ENCODE peak calls at places on chromosomes 2 and 18, in five cellular contexts. T is A549, J is left ventricle myocardium inferior, N is body of pancreas, X is PC-3. Z is an unnamed sample.

GRCh38 chr2:217249490-217250451 is 389.9 kb upstream of the TNP1 start:
- DNase-seq in T (no peak), J (no peak), N (peak; percentile 12), X (no peak), Z (no peak)

GRCh38 chr2:152247337-152247695 is 71.8 kb upstream of the STAM2 start:
- DNase-seq in T (no peak), J (no peak), N (no peak), X (peak; percentile 85), Z (peak; percentile 52)

GRCh38 chr2:202007015-202008011 is 26.3 kb upstream of the FZD7 start:
- DNase-seq in T (no peak), J (peak; percentile 46), N (no peak), X (no peak), Z (no peak)

GRCh38 chr2:19356545-19357382 is 1.7 kb downstream of the OSR1 start:
- DNase-seq in T (no peak), J (no peak), N (no peak), X (no peak), Z (no peak)

GRCh38 chr2:217742276-217742675 is 260.5 kb downstream of the TNS1 start:
- DNase-seq in T (no peak), J (no peak), N (no peak), X (peak; percentile 49), Z (no peak)

GRCh38 chr2:47119001-47119400 is 36.1 kb downstream of the STPG4 start:
- DNase-seq in T (no peak), J (no peak), N (no peak), X (peak; percentile 78), Z (peak; percentile 80)

GRCh38 chr2:135773319-135773718 is 31.7 kb downstream of the UBXN4 start:
- DNase-seq in T (no peak), J (no peak), N (no peak), X (no peak), Z (no peak)

GRCh38 chr18:55780591-55781071 is 192.6 kb upstream of the TCF4 start:
- DNase-seq in T (no peak), J (no peak), N (no peak), X (no peak), Z (peak; percentile 52)

DNA sequence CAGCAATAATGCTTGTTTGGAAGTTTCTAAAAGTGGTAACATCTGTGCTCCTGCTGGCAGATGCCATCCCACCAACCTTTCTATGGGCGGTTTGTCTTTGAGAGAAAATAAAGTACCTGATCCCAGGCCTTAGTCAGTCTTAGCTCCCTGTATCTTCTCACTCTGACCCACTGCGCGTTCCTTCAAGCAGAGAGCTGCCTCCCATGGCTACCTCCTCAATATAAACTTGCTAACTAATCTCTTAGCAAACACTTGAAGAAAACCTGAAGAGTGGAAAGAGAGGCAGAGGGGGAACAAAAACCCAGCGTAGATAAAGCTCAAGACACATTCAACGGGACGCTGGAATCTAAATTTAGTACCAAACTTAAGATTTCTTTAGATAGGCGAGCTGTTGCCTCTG is 17.6 kb downstream of the ZEB2 start:
- DNase-seq in T (no peak), J (no peak), N (no peak), X (no peak), Z (no peak)
- H3K4me1 ChIP-seq in T (peaks cover 4% of the 10 kb centered on the region), J (peaks cover 67% of the 10 kb centered on the region), N (peaks cover 3% of the 10 kb centered on the region), X (peaks cover 8% of the 10 kb centered on the region), Z (peaks cover under 1% of the 10 kb centered on the region)

GRCh38 chr2:174587607-174588006 is 10.0 kb downstream of the WIPF1 start:
- DNase-seq in T (no peak), J (no peak), N (no peak), X (no peak), Z (no peak)

GRCh38 chr2:174586418-174586817 is 11.2 kb downstream of the WIPF1 start:
- DNase-seq in T (no peak), J (no peak), N (no peak), X (no peak), Z (no peak)

GRCh38 chr2:174585657-174586056 is 11.9 kb downstream of the WIPF1 start:
- DNase-seq in T (no peak), J (no peak), N (no peak), X (no peak), Z (no peak)

GRCh38 chr2:174588463-174588862 is 9.1 kb downstream of the WIPF1 start:
- DNase-seq in T (no peak), J (no peak), N (no peak), X (no peak), Z (no peak)

DNA sequence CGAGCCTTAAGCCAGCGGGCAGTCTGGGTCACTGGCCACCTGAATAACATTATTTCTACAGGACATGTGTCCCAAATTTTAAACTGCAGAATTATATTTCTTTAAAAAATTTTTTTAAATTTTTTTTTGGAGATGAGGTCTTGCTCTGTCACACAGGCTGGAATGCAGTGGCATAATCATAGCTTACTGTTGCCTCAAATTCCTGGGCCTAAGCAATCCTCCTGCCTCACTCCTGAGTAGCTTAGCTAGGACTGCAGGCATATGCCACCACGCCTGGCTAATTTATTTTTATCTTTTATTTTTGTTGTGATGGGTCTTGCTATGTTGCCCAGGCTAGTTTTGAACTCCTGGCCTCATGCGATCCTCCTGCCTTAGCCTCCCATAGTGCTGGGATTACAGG is 10.7 kb downstream of the WIPF1 start:
- DNase-seq in T (no peak), J (no peak), N (no peak), X (no peak), Z (no peak)
- H3K4me1 ChIP-seq in T (peaks cover 9% of the 10 kb centered on the region), J (peaks cover 16% of the 10 kb centered on the region), N (peaks cover 13% of the 10 kb centered on the region), X (peaks cover 10% of the 10 kb centered on the region), Z (no peaks in the 10 kb centered on the region)

GRCh38 chr2:227383687-227384086 is 4.1 kb downstream of the SCYGR1 start:
- DNase-seq in T (no peak), J (no peak), N (no peak), X (no peak), Z (no peak)

GRCh38 chr2:227376911-227377396 is 2.2 kb downstream of the TM4SF20 start:
- DNase-seq in T (no peak), J (no peak), N (peak; percentile 15), X (no peak), Z (no peak)

GRCh38 chr2:227377461-227378351 is 1.4 kb downstream of the TM4SF20 start:
- DNase-seq in T (no peak), J (no peak), N (no peak), X (no peak), Z (no peak)

GRCh38 chr2:227378371-227378782 is 729 bp downstream of the TM4SF20 start:
- DNase-seq in T (peak; percentile 46), J (no peak), N (no peak), X (no peak), Z (no peak)

DNA sequence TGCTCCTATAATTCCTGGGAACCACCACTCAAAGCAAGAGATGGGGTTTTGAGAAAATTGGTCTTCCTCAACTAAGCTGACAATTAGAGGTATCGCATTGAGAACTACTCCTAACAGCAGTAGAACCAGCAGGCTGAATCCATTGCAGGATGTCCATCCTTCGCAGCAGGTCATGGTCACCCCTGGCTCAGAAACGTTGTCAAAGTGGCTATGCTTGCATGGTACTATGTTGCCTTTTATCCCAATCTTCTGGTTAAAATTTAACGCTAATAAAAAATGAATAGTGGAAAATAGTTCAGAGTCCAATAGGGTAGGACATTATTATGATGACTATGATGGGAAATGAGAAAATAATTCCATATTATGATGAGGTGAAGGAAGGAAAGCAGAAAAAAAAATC is at the start of gene TM4SF20:
- DNase-seq in T (no peak), J (no peak), N (no peak), X (no peak), Z (no peak)
- H3K4me1 ChIP-seq in T (peaks cover 55% of the 10 kb centered on the region), J (no peaks in the 10 kb centered on the region), N (no peaks in the 10 kb centered on the region), X (no peaks in the 10 kb centered on the region), Z (no peaks in the 10 kb centered on the region)

GRCh38 chr2:36178384-36178783 is 177.2 kb upstream of the CRIM1 start:
- DNase-seq in T (no peak), J (no peak), N (no peak), X (no peak), Z (peak; percentile 48)
- H3K4me1 ChIP-seq in T (no peaks in the 10 kb centered on the region), J (no peaks in the 10 kb centered on the region), N (peaks cover 3% of the 10 kb centered on the region), X (no peaks in the 10 kb centered on the region), Z (no peaks in the 10 kb centered on the region)

DNA sequence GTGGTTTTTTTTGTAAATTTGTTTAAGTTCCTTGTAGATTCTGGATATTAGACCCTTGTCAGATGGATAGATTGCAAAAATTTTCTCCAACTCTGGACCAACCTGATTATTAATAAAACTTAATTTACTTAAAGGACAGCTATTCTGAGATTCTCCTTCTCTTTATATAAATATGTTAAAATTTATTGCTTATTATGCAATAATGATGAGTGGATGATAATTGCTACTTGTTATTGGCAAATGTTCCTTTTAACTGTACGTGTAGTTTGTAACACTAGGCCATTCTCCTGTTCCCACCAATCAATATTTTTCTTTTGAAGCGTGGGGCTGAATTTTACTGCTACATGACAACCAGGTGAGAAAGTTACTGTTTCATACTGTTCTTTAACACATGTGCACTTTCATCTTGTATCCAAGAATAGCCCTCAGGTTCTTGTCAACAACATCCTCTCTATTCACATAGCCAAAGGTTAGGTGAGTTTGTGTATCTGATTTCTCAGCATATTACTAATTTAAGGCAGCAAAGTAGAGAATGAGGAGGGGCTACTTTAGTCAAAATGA is 16.6 kb upstream of the STK17B start:
- DNase-seq in T (no peak), J (no peak), N (no peak), X (no peak), Z (no peak)
- H3K4me1 ChIP-seq in T (no peaks in the 10 kb centered on the region), J (no peaks in the 10 kb centered on the region), N (no peaks in the 10 kb centered on the region), X (no peaks in the 10 kb centered on the region), Z (no peaks in the 10 kb centered on the region)

DNA sequence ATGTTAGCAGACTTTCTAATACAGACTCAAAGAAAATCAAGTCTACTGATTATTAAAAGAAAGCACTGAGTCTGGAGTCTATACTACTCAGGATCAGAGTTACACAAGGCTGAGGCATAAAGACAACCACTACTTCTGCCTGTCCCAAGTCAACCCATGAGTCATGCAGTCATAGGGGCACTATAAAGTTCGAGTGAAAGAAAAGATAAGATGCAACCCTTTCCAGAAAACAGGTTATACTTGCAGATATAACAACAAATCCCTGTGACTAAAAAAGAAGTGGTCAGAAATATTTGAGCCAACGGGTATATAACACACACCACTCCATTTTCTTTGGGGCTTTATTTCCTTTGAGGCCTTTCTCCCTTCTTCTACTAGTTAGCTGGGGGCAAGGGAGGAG is 18.6 kb upstream of the SCRN3 start:
- DNase-seq in T (no peak), J (no peak), N (no peak), X (peak; percentile 62), Z (no peak)
- H3K4me1 ChIP-seq in T (no peaks in the 10 kb centered on the region), J (no peaks in the 10 kb centered on the region), N (no peaks in the 10 kb centered on the region), X (peaks cover 7% of the 10 kb centered on the region), Z (no peaks in the 10 kb centered on the region)

DNA sequence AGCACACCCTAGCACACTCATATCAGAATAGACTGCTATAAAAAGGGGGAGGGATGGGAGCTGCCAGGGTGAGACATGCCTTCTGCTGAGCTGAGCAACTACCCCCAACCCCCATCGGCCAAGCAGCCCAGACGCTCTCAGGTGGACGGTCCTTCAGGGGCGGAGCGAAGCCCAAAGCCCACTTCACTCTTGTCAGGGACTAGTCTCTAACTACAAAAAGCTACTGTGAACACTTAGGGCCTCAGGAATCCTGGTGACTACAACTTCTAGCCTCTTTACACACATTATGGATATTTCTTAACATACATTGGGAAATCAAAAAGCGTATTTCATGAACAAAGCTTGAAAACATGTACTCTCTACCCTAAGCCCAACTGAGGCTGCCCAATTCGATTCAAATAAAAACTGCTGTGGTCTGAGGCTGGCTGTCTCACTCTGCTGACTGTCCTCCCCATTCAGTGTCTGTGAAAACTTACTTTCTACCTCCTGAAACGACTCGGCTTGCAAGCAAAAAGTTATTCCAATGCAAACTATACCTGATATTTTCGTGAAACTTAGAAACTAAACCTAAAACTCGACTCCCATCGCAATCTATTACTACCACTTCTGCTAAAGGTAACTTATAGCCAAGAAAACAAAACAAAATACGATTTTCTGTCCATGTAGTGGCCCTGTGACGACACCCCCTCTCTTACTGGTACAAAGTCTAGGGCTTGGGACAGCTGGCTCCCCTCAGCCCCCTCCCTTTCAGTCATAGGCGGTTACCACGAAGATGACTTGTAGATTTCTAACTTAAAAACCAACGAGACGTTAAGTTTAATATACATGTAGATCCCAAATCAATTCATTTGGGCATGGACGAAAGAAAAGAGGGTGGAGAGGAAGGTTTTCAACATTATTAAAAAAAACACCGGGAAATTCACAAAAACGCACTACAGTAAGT is 1.2 kb downstream of the SERTAD2 start:
- DNase-seq in T (peak; percentile 51), J (no peak), N (peak; percentile 63), X (peak; percentile 68), Z (peak; percentile 44)
- H3K4me1 ChIP-seq in T (peaks cover 59% of the 10 kb centered on the region), J (peaks cover 82% of the 10 kb centered on the region), N (peaks cover 54% of the 10 kb centered on the region), X (peaks cover 53% of the 10 kb centered on the region), Z (peaks cover 28% of the 10 kb centered on the region)